ENCODE peak calls at places on chromosomes 13 and 19, in six cellular contexts. X is stimulated activated CD4-positive, alpha-beta T cell treated with anti-CD3 and anti-CD28 coated beads, Interleukin-4, amount 100 ng/mL, for 24 hours; L is B cell; J is MCF 10A; R is hepatic stellate cell; Q is left ventricle myocardium superior. M is an unnamed sample.
A peak's percentile ranks its signal among the peaks of the same experiment; 100 is the strongest.

GRCh38 chr19:3024870-3025515 is 4.1 kb downstream of the TLE2 start:
- DNase-seq in X (no peak), L (no peak), J (no peak), R (no peak), Q (no peak), M (no peak)

GRCh38 chr13:52070929-52071523 is 46.5 kb downstream of the UTP14C start:
- DNase-seq in X (no peak), L (no peak), J (peak; percentile 18), R (peak; percentile 25), Q (no peak), M (peak; percentile 10)

GRCh38 chr13:31090921-31091624 is 70.6 kb downstream of the HSPH1 start:
- DNase-seq in X (no peak), L (no peak), J (no peak), R (peak; percentile 21), Q (peak; percentile 33), M (no peak)

GRCh38 chr19:41883463-41883820 is 458 bp downstream of the ARHGEF1 start:
- DNase-seq in X (no peak), L (no peak), J (no peak), R (no peak), Q (no peak), M (no peak)

GRCh38 chr13:113897161-113897560 is 33.3 kb upstream of the GAS6 start:
- DNase-seq in X (no peak), L (no peak), J (peak; percentile 79), R (peak; percentile 89), Q (peak; percentile 26), M (no peak)

GRCh38 chr13:97627566-97627965 is 193.6 kb downstream of the RAP2A start:
- DNase-seq in X (no peak), L (no peak), J (peak; percentile 92), R (peak; percentile 13), Q (peak; percentile 54), M (no peak)

GRCh38 chr19:18800079-18800478 is 9.0 kb upstream of the COMP start:
- DNase-seq in X (no peak), L (no peak), J (no peak), R (no peak), Q (no peak), M (no peak)

GRCh38 chr19:39599116-39599515 is 3.2 kb upstream of the LGALS13 start:
- DNase-seq in X (peak; percentile 7), L (no peak), J (peak; percentile 58), R (no peak), Q (no peak), M (peak; percentile 28)

GRCh38 chr13:114174529-114174941 is 4.5 kb upstream of the CFAP97D2 start:
- DNase-seq in X (no peak), L (no peak), J (no peak), R (no peak), Q (no peak), M (no peak)

GRCh38 chr19:55027472-55028337 is 10.4 kb downstream of the GP6 start:
- DNase-seq in X (no peak), L (no peak), J (peak; percentile 24), R (no peak), Q (no peak), M (no peak)

GRCh38 chr13:92806215-92806614 is 420.4 kb upstream of the GPC6 start:
- DNase-seq in X (no peak), L (no peak), J (peak; percentile 33), R (peak; percentile 5), Q (no peak), M (no peak)

GRCh38 chr19:41701401-41702075 is 6.9 kb upstream of the CEACAM5 start:
- DNase-seq in X (no peak), L (no peak), J (peak; percentile 8), R (no peak), Q (no peak), M (no peak)

GRCh38 chr13:109868583-109869311 is 82.4 kb upstream of the IRS2 start:
- DNase-seq in X (no peak), L (no peak), J (peak; percentile 51), R (peak; percentile 16), Q (no peak), M (no peak)

GRCh38 chr13:26327905-26328304 is 74.0 kb downstream of the CDK8 start:
- DNase-seq in X (no peak), L (no peak), J (no peak), R (no peak), Q (no peak), M (no peak)

GRCh38 chr19:48935864-48936263 is 2.4 kb downstream of the DHDH start:
- DNase-seq in X (no peak), L (no peak), J (no peak), R (no peak), Q (no peak), M (no peak)

GRCh38 chr19:15141143-15141542 is 33.9 kb downstream of the SYDE1 start:
- DNase-seq in X (no peak), L (no peak), J (no peak), R (no peak), Q (no peak), M (no peak)

GRCh38 chr19:43818500-43818899 is 8.6 kb upstream of the ZNF283 start:
- DNase-seq in X (no peak), L (no peak), J (no peak), R (no peak), Q (no peak), M (no peak)

GRCh38 chr13:32905063-32905863 is 111.0 kb upstream of the KL start:
- DNase-seq in X (no peak), L (peak; percentile 48), J (peak; percentile 49), R (no peak), Q (no peak), M (peak; percentile 7)

GRCh38 chr13:26132756-26133155 is 80.9 kb upstream of the SHISA2 start:
- DNase-seq in X (no peak), L (no peak), J (peak; percentile 0), R (no peak), Q (no peak), M (no peak)

GRCh38 chr13:101727118-101727517 is 274.6 kb downstream of the ITGBL1 start:
- DNase-seq in X (no peak), L (no peak), J (no peak), R (no peak), Q (no peak), M (no peak)

GRCh38 chr19:48635263-48635965 is 1.8 kb downstream of the DBP start:
- DNase-seq in X (peak; percentile 75), L (peak; percentile 81), J (peak; percentile 61), R (peak; percentile 70), Q (peak; percentile 85), M (peak; percentile 78)

GRCh38 chr19:29528350-29528945 is 2.7 kb downstream of the VSTM2B start:
- DNase-seq in X (peak; percentile 66), L (no peak), J (no peak), R (peak; percentile 86), Q (peak; percentile 75), M (peak; percentile 80)

GRCh38 chr19:35851213-35852028 is 883 bp downstream of the NPHS1 start:
- DNase-seq in X (no peak), L (no peak), J (no peak), R (no peak), Q (no peak), M (peak; percentile 29)

GRCh38 chr13:57740719-57741118 is 109.2 kb downstream of the PCDH17 start:
- DNase-seq in X (no peak), L (no peak), J (peak; percentile 47), R (no peak), Q (peak; percentile 32), M (no peak)

GRCh38 chr13:50016421-50016820 is 1.2 kb downstream of the KCNRG start:
- DNase-seq in X (no peak), L (no peak), J (no peak), R (no peak), Q (no peak), M (no peak)

GRCh38 chr19:49592486-49593232 is 1.7 kb downstream of the PRR12 start:
- DNase-seq in X (peak; percentile 20), L (no peak), J (peak; percentile 63), R (peak; percentile 45), Q (no peak), M (peak; percentile 40)

GRCh38 chr13:113119166-113119821 is 3.3 kb upstream of the F10 start:
- DNase-seq in X (no peak), L (no peak), J (no peak), R (no peak), Q (no peak), M (no peak)

GRCh38 chr19:16363133-16363851 is 38.7 kb downstream of the KLF2 start:
- DNase-seq in X (no peak), L (no peak), J (peak; percentile 11), R (no peak), Q (peak; percentile 31), M (no peak)

GRCh38 chr19:38905620-38906019 is 5.9 kb downstream of the NFKBIB start:
- DNase-seq in X (no peak), L (no peak), J (no peak), R (no peak), Q (no peak), M (no peak)

GRCh38 chr19:46715620-46716012 is 1.3 kb downstream of the PRKD2 start:
- DNase-seq in X (no peak), L (no peak), J (no peak), R (no peak), Q (no peak), M (no peak)

GRCh38 chr19:46416077-46416709 is 2.8 kb upstream of the CCDC8 start:
- DNase-seq in X (no peak), L (no peak), J (peak; percentile 61), R (peak; percentile 66), Q (peak; percentile 94), M (peak; percentile 45)

GRCh38 chr19:13781547-13781946 is 7.3 kb downstream of the C19orf53 start:
- DNase-seq in X (no peak), L (no peak), J (peak; percentile 76), R (peak; percentile 93), Q (peak; percentile 71), M (no peak)

M was measured in activated naive CD8-positive, alpha-beta T cell treated with anti-CD3 and anti-CD28 coated beads, Interleukin-2, amount 50 U/mL, for 24 hours.